ENCODE peak calls at places on chromosomes 3 and 15, in five cellular contexts. A is CD8-positive, alpha-beta memory T cell; C is midbrain; R is GM04504; X is memory B cell. W is an unnamed sample.

GRCh38 chr15:36925671-36926421 is 174.5 kb downstream of the MEIS2 start:
- DNase-seq in C (no peak), A (no peak), R (peak), X (no peak), W (no peak)

GRCh38 chr3:59692117-59692516 is 642.3 kb upstream of the CFAP20DC start:
- DNase-seq in C (no peak), R (no peak), A (no peak), X (no peak), W (no peak)

GRCh38 chr3:99866167-99866810 is 48.6 kb downstream of the CMSS1 start:
- DNase-seq in A (no peak), R (peak), X (no peak), C (no peak), W (no peak)

GRCh38 chr15:63407612-63408011 is 26.0 kb upstream of the CA12 start:
- DNase-seq in R (no peak), X (no peak), A (no peak), C (no peak), W (no peak)

GRCh38 chr15:29064290-29064689 is 178.5 kb downstream of the APBA2 start:
- DNase-seq in A (no peak), R (no peak), C (no peak), X (no peak), W (no peak)

GRCh38 chr3:20316238-20316637 is 130.2 kb upstream of the SGO1 start:
- DNase-seq in C (peak), R (no peak), X (no peak), A (no peak), W (no peak)

GRCh38 chr3:53495518-53496501 is 1.4 kb downstream of the CACNA1D start:
- DNase-seq in A (no peak), C (peak), X (peak), R (no peak), W (peak)

GRCh38 chr3:107999215-107999775 is 91.5 kb downstream of the CD47 start:
- DNase-seq in X (no peak), C (no peak), R (no peak), A (no peak), W (no peak)

GRCh38 chr15:28167042-28167441 is 67.9 kb upstream of the OCA2 start:
- DNase-seq in A (no peak), X (no peak), C (no peak), R (no peak), W (no peak)

GRCh38 chr15:74829500-74829899 is 3.1 kb downstream of the CPLX3 start:
- DNase-seq in R (no peak), A (no peak), C (no peak), X (no peak), W (no peak)

GRCh38 chr3:51622868-51623267 is 48.2 kb upstream of the TEX264 start:
- DNase-seq in A (no peak), X (no peak), C (no peak), R (peak), W (no peak)

GRCh38 chr15:69129026-69129385 is 31.4 kb upstream of the GLCE start:
- DNase-seq in X (no peak), A (no peak), C (no peak), R (no peak), W (no peak)

GRCh38 chr3:16253601-16254000 is 11.1 kb downstream of the DPH3 start:
- DNase-seq in C (peak), A (no peak), R (no peak), X (no peak), W (no peak)

GRCh38 chr3:161371441-161372320 is at the start of gene SPTSSB:
- DNase-seq in R (no peak), X (no peak), A (no peak), C (peak), W (peak)

W was measured in GM19239.